ENCODE peak calls at places on chromosomes 16 and 17, in nine cellular contexts. M is fibroblast of lung, Q is lung, J is psoas muscle, F is heart left ventricle, G is kidney, U is prostate gland, A is Peyer's patch, E is GM23248. Y is an unnamed sample.

GRCh38 chr17:29574732-29575510 is 6.4 kb downstream of the TP53I13 start:
- DNase-seq in G (peak; percentile 70), A (peak; percentile 91), Q (no peak), E (no peak), U (no peak), J (peak; percentile 59), M (no peak), F (no peak), Y (no peak)

GRCh38 chr16:52929478-52929877 is 123.2 kb downstream of the CHD9NB start:
- DNase-seq in M (no peak), G (no peak), A (no peak), Q (no peak), E (no peak), J (no peak), F (no peak), U (no peak), Y (no peak)

GRCh38 chr16:23318639-23319038 is 16.5 kb downstream of the SCNN1B start:
- DNase-seq in M (no peak), F (no peak), U (peak; percentile 51), A (no peak), G (peak; percentile 8), E (no peak), Q (peak; percentile 87), J (no peak), Y (no peak)

GRCh38 chr16:53841884-53842283 is 137.9 kb downstream of the FTO start:
- DNase-seq in Q (no peak), E (no peak), U (no peak), J (no peak), A (no peak), M (no peak), G (no peak), F (no peak), Y (no peak)

GRCh38 chr16:49622421-49623402 is 233.2 kb downstream of the ZNF423 start:
- DNase-seq in G (no peak), Q (no peak), J (peak; percentile 41), M (no peak), A (no peak), U (no peak), F (peak; percentile 45), E (no peak), Y (no peak)

GRCh38 chr17:78224226-78225087 is 7.0 kb upstream of the TMEM235 start:
- DNase-seq in G (peak; percentile 51), E (no peak), U (no peak), Q (no peak), J (no peak), A (no peak), M (no peak), F (no peak), Y (no peak)

GRCh38 chr17:53032861-53033271 is 789.9 kb upstream of the KIF2B start:
- DNase-seq in G (no peak), M (peak; percentile 50), E (peak; percentile 2), A (no peak), F (no peak), J (no peak), U (no peak), Q (no peak), Y (peak; percentile 18)

GRCh38 chr17:69575346-69575761 is 160.9 kb downstream of the MAP2K6 start:
- DNase-seq in M (peak; percentile 87), G (no peak), J (no peak), A (no peak), Q (no peak), E (peak; percentile 47), U (no peak), F (no peak), Y (no peak)

GRCh38 chr17:63446218-63446980 is at the start of gene CYB561:
- DNase-seq in A (peak; percentile 92), F (peak; percentile 89), U (peak; percentile 87), G (peak; percentile 95), E (peak; percentile 85), M (peak; percentile 59), Q (peak; percentile 80), J (peak; percentile 88), Y (peak; percentile 47)

GRCh38 chr16:30698816-30699614 is at the start of gene SRCAP:
- DNase-seq in E (peak; percentile 89), F (peak; percentile 92), M (peak; percentile 77), U (peak; percentile 71), G (peak; percentile 96), Q (peak; percentile 87), A (peak; percentile 92), J (peak; percentile 95), Y (peak; percentile 81)

GRCh38 chr16:89983550-89983949 is 35.0 kb downstream of the DEF8 start:
- DNase-seq in Q (no peak), G (no peak), E (no peak), A (no peak), F (no peak), U (no peak), J (peak; percentile 16), M (no peak), Y (no peak)

GRCh38 chr17:31686495-31686894 is 172.5 kb downstream of the COPRS start:
- DNase-seq in J (no peak), U (no peak), M (peak; percentile 30), E (no peak), F (no peak), G (no peak), Q (no peak), A (no peak), Y (no peak)

GRCh38 chr16:49713770-49714169 is 142.1 kb downstream of the ZNF423 start:
- DNase-seq in M (no peak), E (no peak), J (no peak), G (no peak), F (no peak), Q (no peak), A (no peak), U (no peak), Y (no peak)

GRCh38 chr16:17578921-17579876 is 108.4 kb upstream of the XYLT1 start:
- DNase-seq in G (no peak), Q (peak; percentile 71), E (peak; percentile 82), U (peak; percentile 53), A (no peak), F (no peak), M (peak; percentile 83), J (no peak), Y (peak; percentile 25)

GRCh38 chr16:15647615-15648014 is 2.4 kb upstream of the NDE1 start:
- DNase-seq in E (no peak), Q (no peak), U (no peak), M (no peak), F (no peak), G (no peak), A (no peak), J (no peak), Y (no peak)

GRCh38 chr16:15650698-15651161 is 685 bp downstream of the NDE1 start:
- DNase-seq in Q (no peak), E (peak; percentile 65), J (peak; percentile 62), G (peak; percentile 75), F (peak; percentile 64), A (peak; percentile 57), M (peak; percentile 31), U (no peak), Y (no peak)

GRCh38 chr16:15648135-15648730 is 1.8 kb upstream of the NDE1 start:
- DNase-seq in M (no peak), U (no peak), F (no peak), A (no peak), Q (no peak), E (no peak), J (no peak), G (no peak), Y (no peak)

GRCh38 chr16:15650019-15650697 is at the start of gene NDE1:
- DNase-seq in E (peak; percentile 98), M (peak; percentile 86), J (peak; percentile 95), G (peak; percentile 96), A (peak; percentile 94), Q (peak; percentile 91), U (peak; percentile 95), F (peak; percentile 96), Y (peak; percentile 88)

GRCh38 chr16:15649727-15650018 is 372 bp upstream of the NDE1 start:
- DNase-seq in G (no peak), U (no peak), J (no peak), Q (no peak), F (no peak), M (no peak), E (no peak), A (no peak), Y (no peak)
- H3K4me1 ChIP-seq in G (peaks cover 3% of the 10 kb centered on the region), U (no peaks in the 10 kb centered on the region), J (peaks cover 13% of the 10 kb centered on the region), Q (no peaks in the 10 kb centered on the region), F (peaks cover 25% of the 10 kb centered on the region), M (peaks cover 14% of the 10 kb centered on the region), E (peaks cover 34% of the 10 kb centered on the region), A (no peaks in the 10 kb centered on the region), Y (peaks cover 5% of the 10 kb centered on the region)

GRCh38 chr17:73343168-73343634 is 31.4 kb upstream of the CDC42EP4 start:
- DNase-seq in Q (no peak), A (no peak), U (no peak), J (peak; percentile 78), E (peak; percentile 90), G (peak; percentile 90), F (peak; percentile 80), M (peak; percentile 86), Y (peak; percentile 41)

GRCh38 chr17:73343739-73344454 is 32.1 kb upstream of the CDC42EP4 start:
- DNase-seq in M (no peak), E (peak; percentile 23), F (no peak), Q (no peak), G (no peak), A (no peak), J (no peak), U (no peak), Y (no peak)

GRCh38 chr17:73341350-73342056 is 29.7 kb upstream of the CDC42EP4 start:
- DNase-seq in U (no peak), E (no peak), Q (no peak), F (no peak), G (no peak), J (no peak), A (no peak), M (no peak), Y (no peak)

GRCh38 chr17:73342057-73342522 is 30.3 kb upstream of the CDC42EP4 start:
- DNase-seq in J (no peak), G (peak; percentile 94), E (peak; percentile 90), F (peak; percentile 82), Q (peak; percentile 49), U (peak; percentile 64), A (no peak), M (peak; percentile 81), Y (peak; percentile 70)

GRCh38 chr17:73342549-73343167 is 30.9 kb upstream of the CDC42EP4 start:
- DNase-seq in U (no peak), M (no peak), F (no peak), G (no peak), J (no peak), A (no peak), E (peak; percentile 60), Q (no peak), Y (no peak)
- H3K4me1 ChIP-seq in U (peaks cover 3% of the 10 kb centered on the region), M (peaks cover 35% of the 10 kb centered on the region), F (peaks cover 14% of the 10 kb centered on the region), G (peaks cover 10% of the 10 kb centered on the region), J (peaks cover 3% of the 10 kb centered on the region), A (no peaks in the 10 kb centered on the region), E (peaks cover 44% of the 10 kb centered on the region), Q (no peaks in the 10 kb centered on the region), Y (peaks cover 12% of the 10 kb centered on the region)

GRCh38 chr17:66338937-66339336 is 36.5 kb downstream of the PRKCA start:
- DNase-seq in E (no peak), G (no peak), F (no peak), A (no peak), J (no peak), U (no peak), Q (no peak), M (no peak), Y (no peak)
- H3K4me1 ChIP-seq in E (no peaks in the 10 kb centered on the region), G (peaks cover 7% of the 10 kb centered on the region), F (peaks cover 27% of the 10 kb centered on the region), A (no peaks in the 10 kb centered on the region), J (peaks cover 30% of the 10 kb centered on the region), U (no peaks in the 10 kb centered on the region), Q (peaks cover 22% of the 10 kb centered on the region), M (peaks cover 6% of the 10 kb centered on the region), Y (peaks cover 33% of the 10 kb centered on the region)

DNA sequence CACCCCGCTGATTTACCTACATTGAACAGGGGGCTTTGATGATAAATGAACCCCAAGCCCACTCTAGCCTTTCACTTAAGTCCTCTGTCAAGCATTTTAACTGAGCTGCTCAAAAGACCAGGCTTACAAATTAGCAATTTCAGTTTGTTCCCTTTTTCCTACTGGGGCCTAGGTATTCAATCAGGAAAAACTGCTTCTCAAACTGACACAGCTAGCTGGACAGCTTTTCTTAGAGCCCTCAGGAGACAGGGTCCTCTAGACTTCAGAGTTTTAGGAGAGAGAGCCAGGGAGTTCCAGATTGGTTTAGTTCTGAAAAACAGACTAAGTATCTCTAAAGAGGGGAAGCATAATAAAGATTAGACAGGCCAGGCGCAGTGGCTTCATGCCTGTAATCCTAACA is 6.2 kb upstream of the HEXIM2 start:
- DNase-seq in F (no peak), A (no peak), E (no peak), G (no peak), M (no peak), Q (no peak), J (no peak), U (no peak), Y (no peak)
- H3K4me1 ChIP-seq in F (peaks cover 52% of the 10 kb centered on the region), A (no peaks in the 10 kb centered on the region), E (peaks cover 34% of the 10 kb centered on the region), G (peaks cover 19% of the 10 kb centered on the region), M (peaks cover 4% of the 10 kb centered on the region), Q (peaks cover 8% of the 10 kb centered on the region), J (peaks cover 61% of the 10 kb centered on the region), U (peaks cover 18% of the 10 kb centered on the region), Y (peaks cover 64% of the 10 kb centered on the region)

Y was measured in gastrocnemius medialis.